ENCODE peak calls at places on chromosomes 1 and 21, in four cellular contexts. One of them, this sample, is unnamed.
A peak's percentile ranks its signal among the peaks of the same experiment; 100 is the strongest.

GRCh38 chr1:41868241-41868953 is 50.3 kb downstream of the HIVEP3 start:
- DNase-seq in A549: no peak
- DNase-seq in T-helper 2 cell: no peak
- DNase-seq in A172: no peak
- DNase-seq in this sample: no peak

GRCh38 chr1:39733161-39733560 is 5.5 kb upstream of the PPIE start:
- DNase-seq in A549: no peak
- DNase-seq in T-helper 2 cell: no peak
- DNase-seq in A172: no peak
- DNase-seq in this sample: no peak

GRCh38 chr21:26655466-26655865 is 82.4 kb upstream of the CYYR1 start:
- DNase-seq in A549: no peak
- DNase-seq in T-helper 2 cell: no peak
- DNase-seq in A172: no peak
- DNase-seq in this sample: no peak

GRCh38 chr1:174795806-174796205 is 203.9 kb upstream of the CACYBP start:
- DNase-seq in A549: peak; percentile 8
- DNase-seq in A172: peak; percentile 48
- DNase-seq in T-helper 2 cell: no peak
- DNase-seq in this sample: no peak

GRCh38 chr1:32736812-32737791 is 34.5 kb upstream of the SYNC start:
- DNase-seq in A549: no peak
- DNase-seq in T-helper 2 cell: no peak
- DNase-seq in A172: no peak
- DNase-seq in this sample: peak; percentile 66

GRCh38 chr1:29677028-29678024 is 441.0 kb downstream of the PTPRU start:
- DNase-seq in T-helper 2 cell: no peak
- DNase-seq in A172: no peak
- DNase-seq in A549: no peak
- DNase-seq in this sample: peak; percentile 23

GRCh38 chr1:20087668-20088067 is 17.7 kb downstream of the PLA2G5 start:
- DNase-seq in A172: no peak
- DNase-seq in T-helper 2 cell: no peak
- DNase-seq in A549: no peak
- DNase-seq in this sample: no peak

GRCh38 chr21:27480841-27481261 is 514.0 kb upstream of the ADAMTS5 start:
- DNase-seq in T-helper 2 cell: no peak
- DNase-seq in A549: no peak
- DNase-seq in A172: peak; percentile 8
- DNase-seq in this sample: no peak

GRCh38 chr1:76267631-76268030 is 193.1 kb downstream of the ST6GALNAC3 start:
- DNase-seq in A549: no peak
- DNase-seq in A172: no peak
- DNase-seq in T-helper 2 cell: no peak
- DNase-seq in this sample: no peak

GRCh38 chr1:222552882-222553281 is 5.0 kb upstream of the HHIPL2 start:
- DNase-seq in A549: no peak
- DNase-seq in T-helper 2 cell: no peak
- DNase-seq in A172: no peak
- DNase-seq in this sample: no peak

GRCh38 chr1:69284508-69284907 is 283.2 kb upstream of the LRRC7 start:
- DNase-seq in T-helper 2 cell: no peak
- DNase-seq in A549: no peak
- DNase-seq in A172: no peak
- DNase-seq in this sample: no peak

GRCh38 chr1:150820710-150821521 is 12.9 kb upstream of the CTSK start:
- DNase-seq in A549: no peak
- DNase-seq in A172: no peak
- DNase-seq in T-helper 2 cell: no peak
- DNase-seq in this sample: no peak

GRCh38 chr1:235649722-235650163 is at the start of gene GNG4:
- DNase-seq in A172: no peak
- DNase-seq in A549: peak; percentile 18
- DNase-seq in T-helper 2 cell: no peak
- DNase-seq in this sample: no peak

GRCh38 chr1:4792565-4792964 is 138.2 kb downstream of the AJAP1 start:
- DNase-seq in A172: no peak
- DNase-seq in T-helper 2 cell: no peak
- DNase-seq in A549: no peak
- DNase-seq in this sample: no peak

GRCh38 chr1:206589206-206589605 is 23.1 kb downstream of the EIF2D start:
- DNase-seq in A549: no peak
- DNase-seq in T-helper 2 cell: no peak
- DNase-seq in A172: peak; percentile 84
- DNase-seq in this sample: no peak

GRCh38 chr1:226371866-226372490 is 35.9 kb downstream of the PARP1 start:
- DNase-seq in T-helper 2 cell: no peak
- DNase-seq in A172: no peak
- DNase-seq in A549: no peak
- DNase-seq in this sample: no peak

GRCh38 chr1:231841616-231842344 is 215.2 kb downstream of the DISC1 start:
- DNase-seq in T-helper 2 cell: no peak
- DNase-seq in A549: peak; percentile 53
- DNase-seq in A172: peak; percentile 56
- DNase-seq in this sample: no peak

GRCh38 chr1:182927693-182928433 is 25.1 kb downstream of the SHCBP1L start:
- DNase-seq in A172: no peak
- DNase-seq in A549: no peak
- DNase-seq in T-helper 2 cell: no peak
- DNase-seq in this sample: no peak

GRCh38 chr1:244304156-244304555 is 147.6 kb downstream of the ADSS2 start:
- DNase-seq in T-helper 2 cell: no peak
- DNase-seq in A549: no peak
- DNase-seq in A172: no peak
- DNase-seq in this sample: no peak

GRCh38 chr1:65254320-65255087 is 54.8 kb upstream of the DNAJC6 start:
- DNase-seq in A172: peak; percentile 36
- DNase-seq in T-helper 2 cell: peak; percentile 71
- DNase-seq in A549: peak; percentile 58
- DNase-seq in this sample: peak; percentile 88

GRCh38 chr1:175894543-175894942 is 151.1 kb upstream of the TNR start:
- DNase-seq in A172: no peak
- DNase-seq in T-helper 2 cell: no peak
- DNase-seq in A549: no peak
- DNase-seq in this sample: no peak

GRCh38 chr1:145963218-145964019 is 956 bp downstream of the ANKRD34A start:
- DNase-seq in T-helper 2 cell: no peak
- DNase-seq in A549: peak; percentile 34
- DNase-seq in A172: peak; percentile 81
- DNase-seq in this sample: no peak

GRCh38 chr1:231836227-231836893 is 209.8 kb downstream of the DISC1 start:
- DNase-seq in A172: no peak
- DNase-seq in T-helper 2 cell: no peak
- DNase-seq in A549: peak; percentile 9
- DNase-seq in this sample: no peak

GRCh38 chr21:17803536-17803935 is 15.6 kb downstream of the C21orf91 start:
- DNase-seq in A549: no peak
- DNase-seq in A172: no peak
- DNase-seq in T-helper 2 cell: no peak
- DNase-seq in this sample: no peak

GRCh38 chr1:197453376-197454058 is 185.5 kb downstream of the CRB1 start:
- DNase-seq in A172: no peak
- DNase-seq in A549: no peak
- DNase-seq in T-helper 2 cell: no peak
- DNase-seq in this sample: no peak

GRCh38 chr1:151134396-151134795 is 12.0 kb downstream of the SEMA6C start:
- DNase-seq in A549: no peak
- DNase-seq in A172: no peak
- DNase-seq in T-helper 2 cell: no peak
- DNase-seq in this sample: no peak

GRCh38 chr1:56202743-56203142 is 376.6 kb downstream of the PLPP3 start:
- DNase-seq in A172: no peak
- DNase-seq in A549: no peak
- DNase-seq in T-helper 2 cell: no peak
- DNase-seq in this sample: no peak

This sample was measured in stomach.